ENCODE peak calls at places on chromosome 21, in four cellular contexts. Q is transverse colon, J is gastrocnemius medialis, M is heart left ventricle. B is an unnamed sample.

GRCh38 chr21:45593162-45594022 is 50.1 kb upstream of the PCBP3 start:
- DNase-seq in Q (no peak), J (no peak), M (no peak), B (no peak)

GRCh38 chr21:45534591-45535331 is 7.5 kb downstream of the SLC19A1 start:
- DNase-seq in Q (peak; percentile 86), J (peak; percentile 47), M (peak; percentile 88), B (peak; percentile 10)

GRCh38 chr21:18070392-18070791 is 174.2 kb upstream of the CHODL start:
- DNase-seq in Q (no peak), J (no peak), M (no peak), B (no peak)

GRCh38 chr21:45584786-45585185 is 42.5 kb upstream of the SLC19A1 start:
- DNase-seq in Q (no peak), J (no peak), M (no peak), B (no peak)

GRCh38 chr21:20459838-20460237 is 538.4 kb upstream of the NCAM2 start:
- DNase-seq in Q (no peak), J (no peak), M (no peak), B (no peak)

GRCh38 chr21:31234936-31235335 is 109.1 kb downstream of the TIAM1 start:
- DNase-seq in Q (no peak), J (no peak), M (no peak), B (no peak)

GRCh38 chr21:39663742-39664492 is 51.2 kb downstream of the B3GALT5 start:
- DNase-seq in Q (no peak), J (no peak), M (no peak), B (no peak)

GRCh38 chr21:38925923-38926322 is 120.2 kb downstream of the ETS2 start:
- DNase-seq in Q (peak; percentile 55), J (peak; percentile 74), M (peak; percentile 84), B (peak; percentile 34)

GRCh38 chr21:39014751-39015150 is 168.5 kb downstream of the PSMG1 start:
- DNase-seq in Q (no peak), J (no peak), M (no peak), B (no peak)

GRCh38 chr21:46376856-46377453 is 53.0 kb downstream of the PCNT start:
- DNase-seq in Q (no peak), J (no peak), M (no peak), B (no peak)

GRCh38 chr21:28272272-28272992 is 720.2 kb downstream of the LTN1 start:
- DNase-seq in Q (no peak), J (no peak), M (no peak), B (no peak)

GRCh38 chr21:15000076-15000475 is 64.7 kb downstream of the NRIP1 start:
- DNase-seq in Q (no peak), J (no peak), M (no peak), B (no peak)

GRCh38 chr21:29499734-29500343 is 201.1 kb downstream of the BACH1 start:
- DNase-seq in Q (no peak), J (no peak), M (no peak), B (no peak)

GRCh38 chr21:14864211-14865021 is 200.4 kb downstream of the NRIP1 start:
- DNase-seq in Q (peak; percentile 81), J (peak; percentile 76), M (peak; percentile 72), B (peak; percentile 80)

GRCh38 chr21:31780944-31781343 is 49.0 kb upstream of the SCAF4 start:
- DNase-seq in Q (no peak), J (no peak), M (no peak), B (no peak)

GRCh38 chr21:38848187-38848609 is 42.5 kb downstream of the ETS2 start:
- DNase-seq in Q (no peak), J (no peak), M (peak; percentile 65), B (no peak)

GRCh38 chr21:28385845-28386244 is 606.8 kb downstream of the LTN1 start:
- DNase-seq in Q (no peak), J (no peak), M (no peak), B (no peak)

GRCh38 chr21:45880097-45881068 is 101.2 kb upstream of the COL6A1 start:
- DNase-seq in Q (peak; percentile 64), J (peak; percentile 29), M (peak; percentile 70), B (peak; percentile 72)

GRCh38 chr21:45899317-45900033 is 82.1 kb upstream of the COL6A1 start:
- DNase-seq in Q (no peak), J (no peak), M (peak; percentile 23), B (no peak)

GRCh38 chr21:32335601-32336575 is 37.2 kb downstream of the MRAP start:
- DNase-seq in Q (no peak), J (no peak), M (no peak), B (no peak)

GRCh38 chr21:31566611-31567010 is 92.9 kb upstream of the SOD1 start:
- DNase-seq in Q (no peak), J (no peak), M (no peak), B (no peak)

GRCh38 chr21:30408782-30409494 is 13.1 kb downstream of the KRTAP13-1 start:
- DNase-seq in Q (peak; percentile 54), J (no peak), M (peak; percentile 42), B (peak; percentile 94)

GRCh38 chr21:32367158-32367557 is 25.7 kb downstream of the URB1 start:
- DNase-seq in Q (no peak), J (no peak), M (no peak), B (no peak)

GRCh38 chr21:17818158-17819113 is 720 bp downstream of the C21orf91 start:
- DNase-seq in Q (peak; percentile 41), J (peak; percentile 13), M (peak; percentile 35), B (peak; percentile 52)

GRCh38 chr21:39087976-39088370 is 95.3 kb downstream of the PSMG1 start:
- DNase-seq in Q (peak; percentile 34), J (peak; percentile 64), M (no peak), B (no peak)

GRCh38 chr21:18191139-18191538 is 53.5 kb upstream of the CHODL start:
- DNase-seq in Q (no peak), J (no peak), M (no peak), B (no peak)

GRCh38 chr21:27756191-27756590 is 789.3 kb upstream of the ADAMTS5 start:
- DNase-seq in Q (no peak), J (no peak), M (no peak), B (no peak)

GRCh38 chr21:40067751-40068150 is 200.5 kb downstream of the PCP4 start:
- DNase-seq in Q (no peak), J (no peak), M (no peak), B (no peak)

GRCh38 chr21:14815001-14815400 is 249.8 kb downstream of the NRIP1 start:
- DNase-seq in Q (no peak), J (no peak), M (no peak), B (no peak)

GRCh38 chr21:18987515-18988026 is 584.0 kb upstream of the TMPRSS15 start:
- DNase-seq in Q (no peak), J (no peak), M (no peak), B (no peak)

GRCh38 chr21:38930838-38931237 is 125.1 kb downstream of the ETS2 start:
- DNase-seq in Q (no peak), J (peak; percentile 39), M (no peak), B (no peak)

GRCh38 chr21:46116846-46117585 is 19.1 kb downstream of the COL6A2 start:
- DNase-seq in Q (peak; percentile 5), J (peak; percentile 8), M (peak; percentile 24), B (no peak)

GRCh38 chr21:29105218-29105617 is 25.2 kb upstream of the MAP3K7CL start:
- DNase-seq in Q (no peak), J (no peak), M (no peak), B (no peak)

GRCh38 chr21:14762734-14763694 is 216.9 kb upstream of the SAMSN1 start:
- DNase-seq in Q (no peak), J (no peak), M (no peak), B (no peak)

GRCh38 chr21:46557469-46557868 is 47.4 kb downstream of the S100B start:
- DNase-seq in Q (no peak), J (no peak), M (no peak), B (no peak)

GRCh38 chr21:17436626-17437111 is 76.2 kb upstream of the CXADR start:
- DNase-seq in Q (no peak), J (no peak), M (no peak), B (no peak)

GRCh38 chr21:37683396-37684114 is 232.7 kb downstream of the KCNJ6 start:
- DNase-seq in Q (no peak), J (no peak), M (no peak), B (no peak)

GRCh38 chr21:37684115-37684493 is 232.2 kb downstream of the KCNJ6 start:
- DNase-seq in Q (no peak), J (no peak), M (no peak), B (no peak)

GRCh38 chr21:37684577-37684976 is 231.7 kb downstream of the KCNJ6 start:
- DNase-seq in Q (no peak), J (no peak), M (no peak), B (no peak)

GRCh38 chr21:37681711-37682110 is 234.5 kb downstream of the KCNJ6 start:
- DNase-seq in Q (no peak), J (no peak), M (no peak), B (no peak)

GRCh38 chr21:37682908-37683307 is 233.3 kb downstream of the KCNJ6 start:
- DNase-seq in Q (no peak), J (no peak), M (no peak), B (no peak)
- H3K27ac ChIP-seq in Q (no peak overlapping the region), J (no peak overlapping the region), M (no peak overlapping the region), B (no peak overlapping the region)

GRCh38 chr21:35963920-35964451 is 96.3 kb downstream of the SETD4 start:
- DNase-seq in Q (no peak), J (no peak), M (no peak), B (no peak)
- TF ChIP-seq POLR2A in Q (no peak), J (no peak), M (no peak), B (no peak)

GRCh38 chr21:41770901-41771624 is 4.2 kb upstream of the RIPK4 start:
- DNase-seq in Q (no peak), J (no peak), M (no peak), B (no peak)
- H3K27ac ChIP-seq in Q (no peak overlapping the region), J (no peak overlapping the region), M (no peak overlapping the region), B (no peak overlapping the region)

GRCh38 chr21:44337941-44338895 is 972 bp downstream of the CFAP410 start:
- DNase-seq in Q (peak; percentile 70), J (peak; percentile 70), M (peak; percentile 73), B (peak; percentile 78)

GRCh38 chr21:44335266-44336059 is 3.7 kb downstream of the CFAP410 start:
- DNase-seq in Q (no peak), J (no peak), M (no peak), B (no peak)

GRCh38 chr21:44337428-44337827 is 1.8 kb downstream of the CFAP410 start:
- DNase-seq in Q (no peak), J (no peak), M (no peak), B (no peak)

GRCh38 chr21:44334637-44335030 is 4.6 kb downstream of the CFAP410 start:
- DNase-seq in Q (no peak), J (no peak), M (no peak), B (no peak)

GRCh38 chr21:44338971-44339910 is at the start of gene CFAP410:
- DNase-seq in Q (peak; percentile 95), J (peak; percentile 93), M (peak; percentile 95), B (peak; percentile 94)
- TF ChIP-seq POLR2A in Q (peak; percentile 97), J (peak; percentile 94), M (peak; percentile 96), B (peak; percentile 90)

DNA sequence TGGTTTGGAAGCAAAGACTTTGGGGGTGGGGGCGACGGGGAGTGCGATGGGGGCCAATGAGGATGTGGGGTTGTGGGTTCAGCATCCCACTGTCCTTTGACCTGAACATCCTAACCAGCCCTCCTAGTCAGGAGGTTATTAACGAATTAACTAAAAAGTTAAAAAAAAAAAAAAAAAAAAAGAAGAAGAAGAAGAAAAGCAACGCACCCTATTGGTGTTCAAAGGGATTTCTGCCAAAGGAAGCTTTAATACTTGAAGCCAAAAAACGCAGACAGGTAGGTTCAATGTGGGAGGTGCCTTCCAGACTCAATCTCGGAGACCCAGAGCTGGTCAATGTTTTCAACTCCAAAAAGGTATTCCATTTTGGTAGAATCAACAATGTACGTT is 2.2 kb downstream of the CLIC6 start:
- DNase-seq in Q (no peak), J (no peak), M (no peak), B (no peak)
- H3K27ac ChIP-seq in Q (no peak overlapping the region), J (no peak overlapping the region), M (no peak overlapping the region), B (no peak overlapping the region)

B was measured in body of pancreas.